ENCODE peak calls at places on chromosomes 16 and 17, in six cellular contexts. J, F, Z, L, T and V are unnamed samples.

GRCh38 chr17:57463103-57463885 is 207.0 kb downstream of the MSI2 start:
- DNase-seq in J (no peak), F (no peak), Z (peak; percentile 87), L (no peak), T (peak; percentile 60), V (peak; percentile 84)

GRCh38 chr17:77736207-77736600 is 222.3 kb upstream of the TNRC6C start:
- DNase-seq in J (no peak), F (peak; percentile 75), Z (no peak), L (no peak), T (no peak), V (no peak)

GRCh38 chr16:84806256-84806889 is 13.4 kb upstream of the CRISPLD2 start:
- DNase-seq in J (no peak), F (no peak), Z (peak; percentile 44), L (peak; percentile 45), T (peak; percentile 84), V (peak; percentile 93)

GRCh38 chr16:30941600-30942420 is 7.1 kb upstream of the ORAI3 start:
- DNase-seq in J (peak; percentile 23), F (peak; percentile 53), Z (peak; percentile 64), L (peak; percentile 82), T (peak; percentile 74), V (peak; percentile 79)

GRCh38 chr16:75109732-75110243 is 6.8 kb downstream of the LDHD start:
- DNase-seq in J (no peak), F (peak; percentile 22), Z (no peak), L (peak; percentile 72), T (no peak), V (no peak)

GRCh38 chr17:37779554-37779953 is 34.7 kb upstream of the HNF1B start:
- DNase-seq in J (no peak), F (peak; percentile 11), Z (no peak), L (no peak), T (peak; percentile 20), V (no peak)

GRCh38 chr16:27769561-27770222 is 219.7 kb downstream of the KATNIP start:
- DNase-seq in J (no peak), F (no peak), Z (no peak), L (no peak), T (peak; percentile 33), V (no peak)

GRCh38 chr17:36632916-36633846 is 31.8 kb downstream of the MRM1 start:
- DNase-seq in J (no peak), F (no peak), Z (no peak), L (no peak), T (no peak), V (no peak)

GRCh38 chr17:80123791-80124190 is 22.4 kb downstream of the GAA start:
- DNase-seq in J (no peak), F (no peak), Z (no peak), L (no peak), T (peak; percentile 11), V (no peak)

GRCh38 chr17:75776399-75777242 is 8.0 kb upstream of the UNK start:
- DNase-seq in J (no peak), F (no peak), Z (peak; percentile 47), L (peak; percentile 57), T (peak; percentile 65), V (no peak)

GRCh38 chr16:61713787-61714186 is 322.5 kb downstream of the CDH8 start:
- DNase-seq in J (no peak), F (no peak), Z (no peak), L (no peak), T (no peak), V (no peak)

GRCh38 chr17:1714980-1715802 is 5.0 kb upstream of the TLCD2 start:
- DNase-seq in J (no peak), F (no peak), Z (no peak), L (peak; percentile 64), T (peak; percentile 97), V (peak; percentile 91)

GRCh38 chr17:7446669-7447068 is 1.8 kb downstream of the CHRNB1 start:
- DNase-seq in J (no peak), F (no peak), Z (no peak), L (no peak), T (no peak), V (no peak)

GRCh38 chr16:88569614-88569984 is 604 bp upstream of the ZC3H18 start:
- DNase-seq in J (no peak), F (no peak), Z (no peak), L (no peak), T (peak; percentile 7), V (no peak)

GRCh38 chr16:77238593-77238992 is 39.4 kb downstream of the SYCE1L start:
- DNase-seq in J (no peak), F (no peak), Z (no peak), L (no peak), T (no peak), V (no peak)